ENCODE peak calls at places on chromosomes 7 and 10, in ten cellular contexts. F, M, H, A, Z, B, P, X, J and T are unnamed samples.

GRCh38 chr10:104208730-104209129 is 23.4 kb downstream of the CFAP43 start:
- DNase-seq in A (no peak), F (no peak), Z (no peak), M (no peak), H (no peak), X (no peak), B (no peak), J (no peak), P (no peak), T (no peak)

GRCh38 chr7:74269757-74270277 is 15.6 kb upstream of the RFC2 start:
- DNase-seq in Z (peak), X (no peak), A (peak), H (peak), J (peak), F (peak), P (peak), M (no peak), B (peak), T (peak)

GRCh38 chr10:130053561-130053960 is 57.1 kb downstream of the C10orf143 start:
- DNase-seq in F (no peak), M (no peak), P (no peak), J (no peak), H (no peak), A (no peak), B (no peak), Z (no peak), X (peak), T (no peak)

GRCh38 chr10:17665742-17666141 is 21.8 kb downstream of the STAM start:
- DNase-seq in M (no peak), P (peak), Z (no peak), F (peak), A (peak), J (peak), B (peak), X (peak), H (no peak), T (no peak)

GRCh38 chr7:30226593-30227268 is 57.7 kb upstream of the ZNRF2 start:
- DNase-seq in P (peak), A (no peak), X (no peak), M (no peak), B (no peak), Z (peak), F (no peak), H (no peak), J (no peak), T (no peak)

GRCh38 chr10:27998178-27998953 is 513 bp downstream of the ODAD2 start:
- DNase-seq in P (peak), F (peak), M (no peak), Z (peak), H (peak), J (peak), B (peak), A (peak), X (no peak), T (no peak)

GRCh38 chr7:94513565-94513860 is 3.9 kb downstream of the CASD1 start:
- DNase-seq in A (peak), Z (no peak), M (no peak), X (no peak), J (no peak), H (no peak), F (no peak), P (no peak), B (no peak), T (no peak)

GRCh38 chr7:2314209-2314955 is at the start of gene SNX8:
- DNase-seq in H (peak), Z (peak), J (peak), M (peak), F (peak), X (peak), P (peak), A (peak), B (peak), T (peak)

GRCh38 chr10:48437546-48437945 is 131.1 kb downstream of the MAPK8 start:
- DNase-seq in P (no peak), H (no peak), X (no peak), B (no peak), M (no peak), Z (no peak), A (no peak), F (no peak), J (no peak), T (no peak)

GRCh38 chr10:49187950-49188761 is at the start of gene TMEM273:
- DNase-seq in B (no peak), J (peak), X (no peak), H (no peak), F (no peak), Z (no peak), A (peak), P (no peak), M (peak), T (peak)

GRCh38 chr10:98168147-98168546 is 33.7 kb downstream of the R3HCC1L start:
- DNase-seq in X (no peak), M (no peak), A (no peak), P (no peak), H (no peak), J (no peak), F (no peak), B (no peak), Z (no peak), T (no peak)

GRCh38 chr7:30888783-30889182 is 22.9 kb upstream of the AQP1 start:
- DNase-seq in Z (peak), X (peak), A (peak), H (no peak), B (peak), M (no peak), P (peak), F (peak), J (no peak), T (no peak)

GRCh38 chr7:23628370-23628769 is 31.2 kb downstream of the CCDC126 start:
- DNase-seq in A (no peak), M (no peak), P (no peak), J (no peak), H (no peak), Z (no peak), F (no peak), B (no peak), X (no peak), T (no peak)

GRCh38 chr10:63825111-63825510 is 303.9 kb downstream of the REEP3 start:
- DNase-seq in B (no peak), P (no peak), A (no peak), Z (no peak), H (no peak), J (no peak), F (peak), M (no peak), X (no peak), T (no peak)

GRCh38 chr10:70647086-70647485 is 25.2 kb upstream of the ADAMTS14 start:
- DNase-seq in A (no peak), Z (no peak), P (peak), H (no peak), J (no peak), M (no peak), X (no peak), F (no peak), B (no peak), T (no peak)

DNA sequence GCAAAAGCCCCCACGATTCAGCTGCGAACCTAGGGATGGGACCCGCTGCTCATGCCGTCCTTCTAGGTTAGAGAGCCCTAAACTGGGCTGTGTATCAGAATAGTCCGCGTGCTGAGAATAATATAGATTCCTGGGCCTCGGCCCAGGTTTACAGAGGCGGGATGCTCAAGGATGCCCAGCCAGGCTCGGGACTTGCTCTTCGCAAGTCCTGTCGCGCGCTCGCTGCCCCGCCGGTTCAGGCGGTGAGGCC is 266 bp upstream of the STMP1 start:
- DNase-seq in F (no peak), M (no peak), J (no peak), A (no peak), Z (no peak), X (no peak), P (no peak), H (no peak), B (no peak), T (no peak)
- TF ChIP-seq CTCF in F (no peak), M (no peak), J (no peak), A (no peak), Z (no peak), X (no peak), P (peak), H (no peak), B (no peak), T (no peak)

DNA sequence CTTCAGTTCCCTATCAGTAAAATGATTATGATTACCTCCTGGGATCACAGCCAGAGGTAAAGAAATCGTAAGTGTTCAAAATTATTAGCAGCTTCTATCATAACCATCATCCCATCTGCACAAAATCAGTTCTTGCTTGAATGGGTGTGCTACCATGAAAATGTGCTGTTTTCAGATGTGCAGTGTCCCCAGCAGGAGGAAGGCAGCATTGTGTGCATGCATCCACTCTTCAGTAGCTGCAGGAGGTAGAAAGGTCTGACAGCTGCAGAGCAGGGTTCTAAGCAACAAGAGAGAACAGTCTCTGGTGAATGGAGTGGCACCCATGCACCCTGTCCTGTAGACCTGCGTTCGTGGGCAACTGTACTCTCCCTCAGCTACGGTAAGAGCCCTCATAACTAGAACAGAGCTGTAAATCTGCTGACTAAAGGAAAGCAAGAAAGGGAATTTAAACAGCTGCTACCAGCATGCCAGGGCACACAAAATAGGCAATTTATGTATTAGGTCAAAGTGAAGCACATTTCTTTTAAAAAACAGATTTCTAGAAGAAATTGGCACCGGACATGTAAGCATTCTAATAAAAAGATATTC is 21.2 kb downstream of the VSTM2A start:
- DNase-seq in H (no peak), F (no peak), X (no peak), M (no peak), B (no peak), P (no peak), J (no peak), Z (no peak), A (no peak), T (no peak)
- TF ChIP-seq CTCF in H (no peak), F (no peak), X (no peak), M (no peak), B (no peak), P (no peak), J (no peak), Z (no peak), A (no peak), T (no peak)

DNA sequence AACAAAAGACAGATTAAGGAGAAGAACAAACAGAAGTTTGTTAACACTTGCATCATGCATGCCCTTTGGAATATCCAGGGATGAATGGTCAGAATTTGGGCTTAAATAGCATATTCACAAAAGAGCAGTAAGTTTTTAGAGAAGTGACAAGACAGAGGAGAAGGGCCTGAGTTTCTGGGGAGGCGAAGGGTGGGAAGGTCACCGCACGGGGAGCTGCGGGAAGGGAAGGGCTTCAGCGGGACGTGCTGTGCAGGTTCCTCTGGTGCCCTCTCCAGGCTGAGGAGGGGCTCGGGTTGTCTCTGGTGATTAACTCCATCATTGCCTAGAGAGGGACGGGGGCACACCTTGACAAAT is 10.4 kb upstream of the ZNF22 start:
- DNase-seq in J (no peak), H (no peak), X (no peak), Z (peak), F (no peak), P (no peak), M (peak), A (no peak), B (no peak), T (no peak)
- TF ChIP-seq CTCF in J (peak), H (no peak), X (peak), Z (peak), F (peak), P (no peak), M (no peak), A (peak), B (peak), T (no peak)

GRCh38 chr10:81917666-81918065 is 42.7 kb downstream of the NRG3 start:
- DNase-seq in H (no peak), B (no peak), P (no peak), Z (no peak), A (no peak), X (no peak), F (no peak), J (no peak), M (no peak), T (no peak)

GRCh38 chr10:81918766-81919165 is 43.8 kb downstream of the NRG3 start:
- DNase-seq in P (no peak), F (no peak), A (no peak), Z (no peak), B (no peak), M (no peak), J (no peak), X (no peak), H (no peak), T (no peak)

GRCh38 chr10:81914736-81915510 is 39.9 kb downstream of the NRG3 start:
- DNase-seq in M (no peak), P (no peak), J (no peak), B (no peak), Z (no peak), X (no peak), A (no peak), F (no peak), H (no peak), T (no peak)

GRCh38 chr10:81915517-81915916 is 40.5 kb downstream of the NRG3 start:
- DNase-seq in Z (no peak), H (no peak), B (no peak), F (no peak), P (no peak), J (no peak), M (no peak), A (no peak), X (no peak), T (no peak)

DNA sequence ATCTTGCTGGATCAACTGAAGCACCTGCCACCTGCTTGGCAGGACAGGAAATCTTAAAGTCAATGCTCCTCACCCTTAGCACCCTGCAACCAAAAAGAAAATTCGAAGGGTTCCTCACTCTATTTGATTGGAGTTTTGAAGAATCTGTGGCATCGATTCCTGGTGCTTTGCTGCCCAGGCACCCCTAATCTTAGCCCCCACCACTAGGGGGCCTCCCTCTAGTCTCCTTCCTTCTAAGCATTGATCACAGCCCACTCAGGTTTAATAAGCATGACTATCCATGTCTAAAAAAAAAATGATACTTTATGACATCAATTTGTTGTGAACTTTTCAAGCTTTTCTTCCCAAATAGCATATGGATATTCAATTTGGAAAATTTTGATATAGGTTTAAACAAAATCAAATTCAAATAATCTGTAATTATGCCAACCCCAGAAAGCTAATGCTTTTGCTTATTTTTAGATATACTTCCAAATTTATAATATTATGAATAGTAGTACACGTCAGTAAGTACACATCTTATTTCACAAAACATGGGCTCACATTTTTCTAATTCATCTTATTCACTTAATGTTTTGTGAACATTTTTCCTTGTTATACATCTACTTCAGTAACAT is 45.3 kb downstream of the NRG3 start:
- DNase-seq in J (no peak), P (peak), M (no peak), H (no peak), B (no peak), F (no peak), A (no peak), X (no peak), Z (peak), T (peak)
- TF ChIP-seq CTCF in J (no peak), P (peak), M (no peak), H (peak), B (peak), F (peak), A (peak), X (no peak), Z (peak), T (peak)

DNA sequence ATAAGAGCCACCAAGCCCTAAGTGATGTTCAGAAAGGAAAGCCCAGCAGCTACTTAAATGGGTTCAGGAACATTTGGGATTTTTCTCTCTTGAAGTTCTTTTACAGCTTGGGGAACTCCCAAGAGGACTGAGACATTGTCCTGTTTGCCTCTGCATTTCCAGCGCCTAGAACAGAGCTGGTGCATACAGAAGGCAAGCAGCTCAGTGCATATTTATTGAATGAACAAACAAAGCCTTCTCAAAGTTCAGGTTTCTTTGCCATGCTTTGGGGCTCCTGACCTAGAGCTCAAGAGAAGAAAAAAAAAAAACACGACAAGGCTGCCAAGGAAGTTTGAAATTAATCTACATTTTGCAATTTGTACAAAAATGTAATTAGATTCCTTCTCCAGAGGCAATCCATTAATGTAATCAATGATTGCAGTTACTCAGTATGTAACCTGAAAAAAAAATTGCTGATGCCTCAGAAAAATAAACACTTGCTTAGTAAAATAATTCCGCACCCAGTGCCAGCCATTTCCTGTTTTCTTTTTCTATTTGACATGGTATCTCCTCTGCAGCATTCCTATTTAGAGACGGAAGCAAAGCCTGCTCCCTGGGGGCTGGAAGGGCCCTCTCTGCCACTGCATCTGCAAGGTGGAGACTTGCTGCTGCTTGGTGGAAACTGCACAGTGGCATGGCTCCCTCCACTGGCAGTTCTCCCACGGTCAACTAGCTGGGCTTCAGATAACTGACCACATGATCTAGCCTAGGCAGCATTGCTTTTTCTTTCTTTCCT is 157.3 kb downstream of the TMEM178B start:
- DNase-seq in B (peak), M (no peak), Z (peak), F (peak), J (peak), A (peak), P (peak), X (peak), H (no peak), T (no peak)
- TF ChIP-seq CTCF in B (peak), M (no peak), Z (no peak), F (peak), J (no peak), A (peak), P (no peak), X (peak), H (peak), T (peak)

GRCh38 chr10:114000461-114000860 is 43.2 kb upstream of the ADRB1 start:
- DNase-seq in P (no peak), M (no peak), J (no peak), X (no peak), Z (no peak), F (no peak), H (no peak), B (no peak), A (no peak), T (no peak)

GRCh38 chr10:113999520-113999919 is 44.1 kb upstream of the ADRB1 start:
- DNase-seq in Z (no peak), P (no peak), B (no peak), X (no peak), A (no peak), J (no peak), H (no peak), M (no peak), F (no peak), T (no peak)

GRCh38 chr10:113997428-113997827 is 46.2 kb upstream of the ADRB1 start:
- DNase-seq in Z (no peak), B (no peak), A (no peak), J (peak), P (no peak), F (no peak), H (no peak), X (no peak), M (no peak), T (no peak)

DNA sequence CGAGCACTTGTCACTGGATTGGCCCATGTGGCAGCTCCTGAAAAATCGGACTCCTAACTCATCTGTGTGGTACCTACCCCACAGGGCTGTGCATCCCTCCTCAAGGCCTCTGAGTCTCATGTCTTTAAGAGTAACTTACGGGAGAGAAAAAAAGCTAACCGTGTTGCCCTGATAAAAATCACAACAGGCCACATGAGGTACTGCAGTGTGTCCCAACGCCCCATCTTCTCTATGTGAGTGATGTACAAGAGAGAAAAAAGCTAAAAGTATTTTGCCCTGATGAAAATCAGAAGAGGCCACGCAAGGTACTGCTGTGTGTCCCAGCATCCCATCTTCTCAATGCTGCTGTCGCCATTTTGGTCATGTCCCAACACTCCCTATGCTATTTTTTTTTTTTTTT is 41.2 kb upstream of the ADRB1 start:
- DNase-seq in M (no peak), X (no peak), H (no peak), Z (no peak), B (no peak), P (no peak), F (no peak), A (no peak), J (no peak), T (no peak)
- TF ChIP-seq CTCF in M (no peak), X (no peak), H (no peak), Z (no peak), B (peak), P (peak), F (peak), A (no peak), J (no peak), T (no peak)